ENCODE peak calls at places on chromosomes 3 and 15, in five cellular contexts. R is HCT116, L is SK-N-MC, Q is mesenchymal stem cell, G is neuronal stem cell. O is an unnamed sample.

GRCh38 chr3:155745795-155746550 is 1.1 kb upstream of the PLCH1 start:
- DNase-seq in Q (peak; percentile 38), G (peak; percentile 81), R (peak; percentile 45), L (no peak), O (no peak)

GRCh38 chr3:17985658-17986392 is 243.4 kb upstream of the TBC1D5 start:
- DNase-seq in G (no peak), R (no peak), L (no peak), Q (no peak), O (no peak)

GRCh38 chr15:36701336-36701735 is 121.9 kb downstream of the CDIN1 start:
- DNase-seq in Q (no peak), L (no peak), G (no peak), R (no peak), O (no peak)

GRCh38 chr3:49813497-49814174 is at the start of gene UBA7:
- DNase-seq in G (no peak), Q (peak; percentile 83), R (no peak), L (no peak), O (peak; percentile 84)

GRCh38 chr15:80934761-80935221 is 54.8 kb downstream of the MESD start:
- DNase-seq in R (no peak), G (no peak), L (no peak), Q (peak; percentile 68), O (no peak)

GRCh38 chr3:42043116-42043796 is 47.9 kb upstream of the TRAK1 start:
- DNase-seq in R (no peak), L (no peak), Q (peak; percentile 84), G (peak; percentile 91), O (peak; percentile 40)

GRCh38 chr3:64686446-64686908 is 1.3 kb downstream of the ADAMTS9 start:
- DNase-seq in Q (peak; percentile 88), G (peak; percentile 63), L (no peak), R (no peak), O (no peak)

GRCh38 chr15:74375303-74375693 is 7.9 kb upstream of the CYP11A1 start:
- DNase-seq in G (peak; percentile 74), L (peak; percentile 32), Q (peak; percentile 80), R (peak; percentile 77), O (peak; percentile 93)

GRCh38 chr3:66507631-66508260 is 6.9 kb upstream of the LRIG1 start:
- DNase-seq in R (no peak), G (no peak), Q (no peak), L (no peak), O (no peak)

GRCh38 chr3:132180337-132180791 is 136.8 kb upstream of the ACP3 start:
- DNase-seq in Q (peak; percentile 53), L (peak; percentile 96), G (peak; percentile 58), R (peak; percentile 34), O (peak; percentile 86)

GRCh38 chr3:29887450-29887849 is 606.6 kb downstream of the RBMS3 start:
- DNase-seq in G (no peak), Q (peak; percentile 8), R (no peak), L (no peak), O (no peak)

GRCh38 chr3:194296832-194297666 is 54.1 kb downstream of the CPN2 start:
- DNase-seq in G (peak; percentile 95), Q (peak; percentile 54), R (peak; percentile 22), L (no peak), O (no peak)

GRCh38 chr15:49083471-49084284 is 37.4 kb upstream of the SECISBP2L start:
- DNase-seq in L (no peak), G (no peak), Q (peak; percentile 46), R (no peak), O (peak; percentile 65)

GRCh38 chr3:35505181-35505580 is 134.1 kb upstream of the ARPP21 start:
- DNase-seq in R (no peak), L (no peak), G (peak; percentile 75), Q (no peak), O (no peak)

GRCh38 chr3:181354140-181354539 is 357.6 kb upstream of the SOX2 start:
- DNase-seq in G (no peak), Q (no peak), R (no peak), L (no peak), O (no peak)

GRCh38 chr3:50347187-50347813 is 1.8 kb upstream of the ZMYND10 start:
- DNase-seq in L (no peak), Q (peak; percentile 83), R (no peak), G (peak; percentile 63), O (peak; percentile 86)

GRCh38 chr3:56851966-56852884 is 50.5 kb upstream of the ARHGEF3 start:
- DNase-seq in Q (peak; percentile 28), R (no peak), G (no peak), L (no peak), O (peak; percentile 63)

GRCh38 chr3:156174229-156174847 is 54.0 kb downstream of the KCNAB1 start:
- DNase-seq in R (peak; percentile 16), G (no peak), L (no peak), Q (no peak), O (peak; percentile 36)

GRCh38 chr15:77179541-77179998 is 108.7 kb upstream of the TSPAN3 start:
- DNase-seq in L (no peak), R (no peak), Q (peak; percentile 54), G (no peak), O (no peak)

GRCh38 chr3:56839784-56840724 is 38.3 kb upstream of the ARHGEF3 start:
- DNase-seq in L (no peak), G (no peak), Q (peak; percentile 95), R (no peak), O (peak; percentile 29)

GRCh38 chr3:43327184-43327950 is 41.0 kb downstream of the SNRK start:
- DNase-seq in R (no peak), G (no peak), L (no peak), Q (peak; percentile 66), O (peak; percentile 25)

GRCh38 chr15:31402511-31403056 is 75.9 kb downstream of the KLF13 start:
- DNase-seq in G (no peak), L (no peak), Q (no peak), R (no peak), O (no peak)

GRCh38 chr15:40909662-40910625 is 15.7 kb downstream of the VPS18 start:
- DNase-seq in L (peak; percentile 72), R (no peak), Q (no peak), G (no peak), O (peak; percentile 80)

GRCh38 chr3:23435318-23435717 is 232.2 kb downstream of the UBE2E2 start:
- DNase-seq in G (no peak), Q (no peak), R (no peak), L (no peak), O (no peak)

GRCh38 chr3:23430781-23431423 is 227.8 kb downstream of the UBE2E2 start:
- DNase-seq in Q (no peak), L (no peak), G (no peak), R (no peak), O (no peak)

GRCh38 chr3:23435904-23436303 is 232.8 kb downstream of the UBE2E2 start:
- DNase-seq in Q (no peak), G (no peak), R (no peak), L (no peak), O (no peak)

DNA sequence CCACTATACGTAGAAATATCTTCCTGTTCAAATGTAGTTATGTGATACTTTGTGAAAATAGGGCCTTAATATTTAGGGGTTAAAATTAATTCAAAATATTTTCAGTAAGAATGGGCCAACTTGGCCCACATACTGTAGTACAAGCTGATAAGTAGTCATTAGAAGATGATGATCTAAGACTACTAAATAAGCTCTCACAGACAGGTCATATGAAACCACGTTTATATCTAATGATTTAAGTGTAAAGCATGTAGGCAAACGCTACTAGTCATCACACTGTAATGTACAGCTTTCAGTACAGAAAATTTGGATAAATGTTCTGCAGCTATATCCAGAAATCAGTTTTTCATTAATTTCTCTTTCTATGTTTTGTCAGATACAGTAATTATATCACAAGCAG is 228.6 kb downstream of the UBE2E2 start:
- DNase-seq in R (no peak), Q (no peak), L (no peak), G (no peak), O (no peak)
- H3K9ac ChIP-seq in R (no peak overlapping the region), Q (no peak overlapping the region), L (no peak overlapping the region), G (no peak overlapping the region), O (no peak overlapping the region)

GRCh38 chr15:93049233-93049632 is 39.8 kb downstream of the RGMA start:
- DNase-seq in L (no peak), Q (no peak), R (no peak), G (no peak), O (no peak)
- H3K9ac ChIP-seq in L (no peak overlapping the region), Q (no peak overlapping the region), R (no peak overlapping the region), G (no peak overlapping the region), O (no peak overlapping the region)

GRCh38 chr15:93270937-93271472 is 182.0 kb upstream of the RGMA start:
- DNase-seq in G (no peak), L (no peak), R (no peak), Q (no peak), O (no peak)
- H3K9ac ChIP-seq in G (no peak overlapping the region), L (no peak overlapping the region), R (no peak overlapping the region), Q (no peak overlapping the region), O (no peak overlapping the region)

GRCh38 chr15:44673639-44674038 is 10.2 kb upstream of the SPG11 start:
- DNase-seq in R (no peak), G (no peak), Q (no peak), L (no peak), O (no peak)

GRCh38 chr15:44670087-44670945 is 6.9 kb upstream of the SPG11 start:
- DNase-seq in Q (no peak), L (no peak), G (no peak), R (no peak), O (no peak)

GRCh38 chr15:44667039-44667360 is 3.5 kb upstream of the SPG11 start:
- DNase-seq in Q (no peak), L (no peak), R (no peak), G (no peak), O (no peak)

GRCh38 chr15:44666208-44667038 is 3.0 kb upstream of the SPG11 start:
- DNase-seq in G (no peak), R (no peak), Q (no peak), L (no peak), O (no peak)

DNA sequence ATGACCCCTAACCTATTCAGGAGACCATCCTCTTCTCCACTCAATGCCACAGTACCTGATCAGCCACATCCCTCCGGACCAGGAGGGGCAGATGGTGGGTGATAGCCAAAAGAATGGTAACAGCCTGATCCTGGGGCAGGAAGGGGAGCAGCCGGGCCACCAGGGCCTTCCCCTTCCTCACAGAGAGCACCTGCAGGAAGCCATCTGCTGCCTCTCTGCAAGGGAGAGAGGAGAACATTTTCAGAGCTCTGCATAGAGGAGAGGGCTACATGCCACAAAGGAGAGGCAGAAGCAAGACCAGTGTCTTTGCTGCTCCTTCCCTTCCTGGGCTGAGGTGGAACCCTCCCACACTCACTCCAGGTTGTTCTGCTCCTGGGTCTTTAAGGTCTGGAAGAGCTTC is 5.5 kb upstream of the SPG11 start:
- DNase-seq in G (no peak), L (no peak), R (no peak), Q (no peak), O (no peak)
- H3K9ac ChIP-seq in G (no peak overlapping the region), L (no peak overlapping the region), R (no peak overlapping the region), Q (no peak overlapping the region), O (no peak overlapping the region)

GRCh38 chr3:14286887-14287496 is 108.4 kb downstream of the LSM3 start:
- DNase-seq in Q (no peak), G (no peak), R (no peak), L (no peak), O (no peak)

GRCh38 chr3:14283821-14284438 is 105.3 kb downstream of the LSM3 start:
- DNase-seq in G (no peak), L (no peak), Q (no peak), R (no peak), O (no peak)

GRCh38 chr3:14284694-14285404 is 106.2 kb downstream of the LSM3 start:
- DNase-seq in R (no peak), G (no peak), Q (no peak), L (no peak), O (no peak)

GRCh38 chr3:14283092-14283820 is 104.6 kb downstream of the LSM3 start:
- DNase-seq in Q (no peak), L (no peak), G (no peak), R (no peak), O (no peak)

GRCh38 chr3:14285526-14285925 is 106.9 kb downstream of the LSM3 start:
- DNase-seq in Q (no peak), R (no peak), L (no peak), G (no peak), O (no peak)
- H3K9ac ChIP-seq in Q (no peak overlapping the region), R (no peak overlapping the region), L (no peak overlapping the region), G (no peak overlapping the region), O (no peak overlapping the region)

O was measured in adipocyte.